ENCODE peak calls at places on chromosome 14, in four cellular contexts. T is GM12878, P is esophagus squamous epithelium, F is transverse colon. Y is an unnamed sample.

GRCh38 chr14:80136358-80136757 is 74.9 kb downstream of the DIO2 start:
- DNase-seq in T (no peak), P (no peak), F (no peak), Y (no peak)

GRCh38 chr14:100547633-100548294 is 39.5 kb downstream of the BEGAIN start:
- DNase-seq in T (no peak), P (no peak), F (peak; percentile 82), Y (no peak)

GRCh38 chr14:105083926-105084685 is 18.9 kb upstream of the GPR132 start:
- DNase-seq in T (no peak), P (no peak), F (no peak), Y (peak; percentile 39)

GRCh38 chr14:52351191-52351560 is 37.1 kb downstream of the PTGER2 start:
- DNase-seq in T (no peak), P (no peak), F (no peak), Y (no peak)

GRCh38 chr14:73239463-73240241 is 2.3 kb downstream of the PAPLN start:
- DNase-seq in T (no peak), P (no peak), F (peak; percentile 41), Y (no peak)

GRCh38 chr14:76089151-76089550 is 62.6 kb upstream of the GPATCH2L start:
- DNase-seq in T (no peak), P (no peak), F (no peak), Y (no peak)

GRCh38 chr14:54003064-54003463 is 46.4 kb upstream of the BMP4 start:
- DNase-seq in T (no peak), P (no peak), F (no peak), Y (no peak)

GRCh38 chr14:45284802-45285201 is 31.8 kb upstream of the MIS18BP1 start:
- DNase-seq in T (no peak), P (no peak), F (no peak), Y (no peak)

GRCh38 chr14:69525896-69526295 is 41.4 kb downstream of the PLEKHD1 start:
- DNase-seq in T (no peak), P (no peak), F (no peak), Y (no peak)

GRCh38 chr14:73833530-73834257 is 17.9 kb upstream of the PTGR2 start:
- DNase-seq in T (no peak), P (no peak), F (no peak), Y (no peak)

GRCh38 chr14:104286496-104286895 is 148.1 kb downstream of the KIF26A start:
- DNase-seq in T (no peak), P (no peak), F (no peak), Y (no peak)

GRCh38 chr14:73403181-73403752 is 55.1 kb downstream of the NUMB start:
- DNase-seq in T (no peak), P (no peak), F (no peak), Y (no peak)

GRCh38 chr14:52694761-52695480 is 437 bp downstream of the ERO1A start:
- DNase-seq in T (peak; percentile 60), P (peak; percentile 12), F (peak; percentile 64), Y (peak; percentile 85)

GRCh38 chr14:25843761-25844470 is 753.9 kb downstream of the NOVA1 start:
- DNase-seq in T (no peak), P (no peak), F (no peak), Y (no peak)
- H3K4me1 ChIP-seq in T (no peaks in the 10 kb centered on the region), P (no peaks in the 10 kb centered on the region), F (no peaks in the 10 kb centered on the region), Y (no peaks in the 10 kb centered on the region)

DNA sequence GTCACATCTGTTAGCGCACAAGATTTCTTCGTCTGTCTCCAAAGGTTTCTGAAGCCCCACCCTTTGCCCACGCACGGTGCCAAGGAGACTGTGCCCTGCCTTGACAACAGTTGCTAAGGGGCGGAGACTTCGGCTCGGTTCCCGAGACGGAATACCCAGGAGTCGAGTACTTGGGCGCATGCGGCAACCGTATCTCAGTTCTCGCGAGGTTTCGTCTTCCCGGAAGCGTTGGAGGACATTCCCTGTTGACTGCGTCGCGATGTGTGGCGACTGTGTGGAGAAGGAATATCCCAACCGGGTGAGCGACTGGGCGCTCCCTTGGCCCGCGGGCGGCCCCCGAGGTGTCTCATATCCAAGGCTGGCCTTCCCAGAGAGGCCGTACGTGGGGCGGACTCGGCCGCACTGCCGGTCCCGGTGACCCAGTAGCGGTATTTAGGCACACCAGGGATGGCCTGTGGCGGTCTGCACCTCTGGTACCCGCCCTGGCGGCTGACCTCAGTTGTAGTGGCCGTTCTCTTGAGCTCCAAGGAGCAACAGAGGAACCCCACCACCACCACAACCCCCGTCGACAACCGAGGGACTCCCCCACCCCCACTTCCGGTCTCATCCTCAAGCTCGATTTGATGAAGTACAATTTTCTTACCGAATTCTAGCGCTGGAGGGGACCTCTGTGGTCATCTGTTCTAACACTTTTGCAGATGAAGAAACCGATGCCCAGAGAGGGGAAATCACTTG is at the start of gene CHURC1:
- DNase-seq in T (peak; percentile 93), P (peak; percentile 82), F (peak; percentile 99), Y (peak; percentile 97)
- H3K4me3 ChIP-seq in T (peak within 1 kb of the TSS; percentile 79), P (peak within 1 kb of the TSS; percentile 76), F (peak within 1 kb of the TSS; percentile 90), Y (peak within 1 kb of the TSS; percentile 88)

GRCh38 chr14:96362071-96362964 is 823 bp downstream of the ATG2B start:
- DNase-seq in T (peak; percentile 31), P (no peak), F (peak; percentile 68), Y (peak; percentile 77)
- TF ChIP-seq POLR2A in T (no peak), P (no peak), F (peak; percentile 77), Y (peak; percentile 55)

GRCh38 chr14:67444395-67444794 is 32.4 kb upstream of the PLEK2 start:
- DNase-seq in T (no peak), P (no peak), F (no peak), Y (no peak)
- H3K4me1 ChIP-seq in T (no peaks in the 10 kb centered on the region), P (peaks cover 4% of the 10 kb centered on the region), F (no peaks in the 10 kb centered on the region), Y (no peaks in the 10 kb centered on the region)

GRCh38 chr14:99264691-99265090 is 7.3 kb downstream of the BCL11B start:
- DNase-seq in T (no peak), P (no peak), F (no peak), Y (no peak)
- H3K4me3 ChIP-seq in T (no peak overlapping the region), P (peak overlapping the region; percentile 15), F (no peak overlapping the region), Y (peak overlapping the region; percentile 22)

DNA sequence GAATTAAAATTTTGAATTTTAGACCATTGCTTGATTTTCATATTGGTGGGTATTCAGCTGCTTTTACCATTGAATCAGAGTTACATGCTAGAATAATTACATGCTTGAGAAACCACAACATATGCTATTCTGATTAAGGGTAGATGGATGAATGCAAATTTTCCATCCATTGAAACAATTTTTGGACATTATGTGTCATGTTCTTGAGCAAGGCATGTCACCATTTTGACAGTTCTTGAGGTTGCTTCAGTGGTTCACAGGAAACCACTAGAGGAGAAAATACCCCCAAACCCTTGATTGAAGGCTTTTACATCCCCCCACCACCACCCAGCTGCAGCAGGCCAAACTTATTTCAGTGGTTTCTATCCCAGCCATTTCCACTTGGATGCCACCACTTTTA is 13.5 kb downstream of the UBR7 start:
- DNase-seq in T (no peak), P (no peak), F (no peak), Y (no peak)
- TF ChIP-seq POLR2A in T (no peak), P (no peak), F (no peak), Y (no peak)

DNA sequence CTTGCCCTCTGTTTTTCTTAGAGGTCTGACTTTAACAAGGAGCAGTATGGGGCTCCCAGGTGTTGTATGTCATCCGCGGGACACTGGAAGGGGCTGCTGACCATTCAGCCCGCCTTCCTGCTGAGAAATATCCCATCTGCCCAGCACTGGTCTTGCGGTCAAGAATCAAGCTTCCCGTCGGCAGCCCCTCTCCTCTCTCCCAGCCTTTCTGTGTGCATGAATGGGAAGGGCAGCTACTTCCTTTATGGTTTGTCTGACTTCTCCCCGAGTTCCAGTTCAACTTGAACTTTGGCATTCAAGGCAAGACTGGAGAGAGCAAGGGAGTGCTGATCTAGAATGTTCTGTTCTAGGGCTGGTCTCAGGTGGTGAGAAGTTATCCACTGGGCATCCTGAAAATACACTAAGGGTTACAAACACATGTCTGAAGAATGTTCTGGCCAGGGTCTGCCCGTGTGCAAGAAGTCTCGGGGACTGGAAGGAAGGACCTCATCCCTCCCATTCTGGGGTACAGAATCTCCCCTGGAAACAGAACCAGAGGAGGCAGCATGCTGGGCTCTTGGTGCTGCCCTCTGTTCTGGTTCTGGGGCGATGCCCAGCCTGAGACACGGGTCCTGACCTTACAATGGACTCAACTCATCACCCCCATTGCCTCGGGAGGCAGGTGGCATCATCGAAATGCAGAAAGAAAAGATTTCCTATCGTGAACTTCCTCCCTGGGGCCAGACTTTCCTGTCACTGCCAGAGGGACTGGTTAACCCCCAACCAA is 51.7 kb downstream of the PSMA6 start:
- DNase-seq in T (no peak), P (no peak), F (no peak), Y (no peak)
- H3K4me1 ChIP-seq in T (peaks cover 13% of the 10 kb centered on the region), P (peaks cover 47% of the 10 kb centered on the region), F (peaks cover 44% of the 10 kb centered on the region), Y (peaks cover 17% of the 10 kb centered on the region)

Y was measured in Peyer's patch.